ENCODE peak calls at places on chromosomes 3 and 15, in seven cellular contexts. W, V, Q, K, N, D and X are unnamed samples.

GRCh38 chr3:172461530-172462138 is 13.4 kb upstream of the GHSR start:
- DNase-seq in K (peak; percentile 33), D (no peak), N (no peak), V (peak; percentile 10), W (no peak), Q (peak; percentile 17), X (peak; percentile 28)

GRCh38 chr15:52100807-52101206 is 11.8 kb downstream of the BCL2L10 start:
- DNase-seq in W (peak; percentile 88), V (peak; percentile 94), K (peak; percentile 96), N (no peak), Q (peak; percentile 71), D (peak; percentile 56), X (peak; percentile 96)

GRCh38 chr3:188165596-188165995 is 11.6 kb downstream of the LPP start:
- DNase-seq in V (peak; percentile 19), Q (no peak), N (no peak), D (no peak), K (no peak), W (no peak), X (no peak)

GRCh38 chr3:13475871-13476590 is 4.1 kb upstream of the HDAC11 start:
- DNase-seq in D (no peak), K (no peak), W (no peak), V (no peak), N (no peak), Q (no peak), X (no peak)

GRCh38 chr15:46174122-46174521 is 539.3 kb downstream of the SQOR start:
- DNase-seq in K (no peak), N (no peak), D (no peak), Q (no peak), V (no peak), W (no peak), X (no peak)

GRCh38 chr15:38084289-38084688 is 149.8 kb downstream of the TMCO5A start:
- DNase-seq in W (no peak), D (no peak), Q (no peak), N (no peak), K (no peak), V (peak; percentile 48), X (peak; percentile 58)

GRCh38 chr15:34019369-34019990 is 19.5 kb downstream of the AVEN start:
- DNase-seq in W (no peak), N (no peak), D (no peak), K (no peak), V (peak; percentile 41), Q (no peak), X (no peak)

GRCh38 chr3:126507886-126508285 is 9.7 kb downstream of the UROC1 start:
- DNase-seq in K (no peak), V (no peak), W (peak; percentile 56), N (no peak), D (no peak), Q (no peak), X (no peak)

GRCh38 chr3:38649500-38650247 is at the start of gene SCN5A:
- DNase-seq in K (peak; percentile 16), W (peak; percentile 88), V (no peak), D (no peak), Q (no peak), N (peak; percentile 44), X (no peak)

GRCh38 chr3:196563721-196564225 is 4.6 kb downstream of the WDR53 start:
- DNase-seq in V (peak; percentile 34), D (no peak), K (no peak), W (no peak), N (no peak), Q (no peak), X (peak; percentile 40)

GRCh38 chr15:75107905-75108838 is 84.8 kb downstream of the PPCDC start:
- DNase-seq in Q (peak; percentile 39), D (no peak), V (peak; percentile 91), K (peak; percentile 91), W (peak; percentile 89), N (no peak), X (peak; percentile 90)

GRCh38 chr3:24454862-24455261 is 39.8 kb downstream of the THRB start:
- DNase-seq in Q (no peak), W (no peak), V (no peak), D (no peak), K (no peak), N (no peak), X (no peak)

GRCh38 chr3:131107637-131108433 is 81.2 kb downstream of the NEK11 start:
- DNase-seq in N (no peak), V (no peak), W (no peak), K (no peak), D (no peak), Q (no peak), X (peak; percentile 59)

GRCh38 chr3:143851331-143852017 is 3.2 kb upstream of the SLC9A9 start:
- DNase-seq in W (no peak), N (no peak), Q (no peak), K (no peak), D (no peak), V (no peak), X (no peak)

GRCh38 chr15:51718199-51718598 is 19.3 kb downstream of the LYSMD2 start:
- DNase-seq in N (peak; percentile 85), W (no peak), Q (no peak), D (no peak), K (no peak), V (no peak), X (no peak)

GRCh38 chr3:9817437-9817836 is 7.4 kb downstream of the TTLL3 start:
- DNase-seq in Q (no peak), W (no peak), D (no peak), N (no peak), K (no peak), V (no peak), X (no peak)

GRCh38 chr15:34753236-34753894 is 1.4 kb downstream of the GJD2 start:
- DNase-seq in K (peak; percentile 69), V (peak; percentile 71), Q (peak; percentile 40), W (no peak), D (no peak), N (no peak), X (peak; percentile 49)

GRCh38 chr15:91946914-91947313 is 93.4 kb downstream of the SLCO3A1 start:
- DNase-seq in V (no peak), W (no peak), K (no peak), D (no peak), N (no peak), Q (no peak), X (no peak)

GRCh38 chr15:91919014-91919534 is 65.6 kb downstream of the SLCO3A1 start:
- DNase-seq in V (no peak), D (no peak), Q (no peak), W (no peak), N (no peak), K (no peak), X (peak; percentile 18)

GRCh38 chr15:84151205-84151931 is 84.2 kb upstream of the GOLGA6L4 start:
- DNase-seq in Q (no peak), V (no peak), K (no peak), N (no peak), D (no peak), W (no peak), X (peak; percentile 9)

DNA sequence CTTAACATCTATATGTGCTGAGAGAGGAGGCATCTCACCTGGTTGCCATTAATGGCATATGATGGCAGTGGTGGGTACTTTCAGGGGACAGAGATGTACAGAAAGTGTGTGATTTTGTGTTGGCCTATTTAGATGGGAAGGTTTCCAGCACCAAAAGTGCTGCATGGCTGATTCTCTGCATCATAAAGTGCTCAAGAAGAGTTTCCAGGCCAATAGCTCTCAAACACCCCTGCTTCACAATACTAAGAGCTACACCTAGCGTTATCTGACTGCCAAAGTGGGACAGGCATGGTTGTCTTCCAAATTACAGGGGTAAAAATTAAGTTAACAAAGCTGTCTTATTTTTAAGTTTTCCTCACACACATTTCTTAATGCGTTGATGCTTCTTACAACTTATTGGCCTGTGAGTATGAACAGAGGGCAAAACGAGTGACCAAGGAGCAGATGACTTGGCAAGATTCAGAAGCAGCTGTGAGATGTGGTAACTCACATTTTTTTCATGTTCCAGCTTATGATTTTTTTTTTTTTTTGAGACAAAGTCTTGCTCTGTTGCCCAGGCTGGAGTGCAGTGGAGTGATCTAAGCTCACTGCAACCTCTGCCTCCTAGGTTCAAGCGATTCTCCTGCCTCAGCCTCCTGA is 41.4 kb upstream of the VEPH1 start:
- DNase-seq in K (peak; percentile 94), N (no peak), D (no peak), V (peak; percentile 74), Q (no peak), W (no peak), X (peak; percentile 49)
- TF ChIP-seq CTCF in K (no peak), N (no peak), D (no peak), V (no peak), Q (no peak), W (no peak), X (no peak)

GRCh38 chr15:100879046-100879445 is 585 bp upstream of the ALDH1A3 start:
- DNase-seq in K (no peak), W (no peak), Q (no peak), D (no peak), N (no peak), V (no peak), X (no peak)
- H3K4me3 ChIP-seq in K (peak overlapping the region; percentile 26), W (peak overlapping the region; percentile 43), Q (peak overlapping the region; percentile 45), D (no peak overlapping the region), N (peak overlapping the region; percentile 41), V (peak overlapping the region; percentile 63), X (peak overlapping the region; percentile 48)

DNA sequence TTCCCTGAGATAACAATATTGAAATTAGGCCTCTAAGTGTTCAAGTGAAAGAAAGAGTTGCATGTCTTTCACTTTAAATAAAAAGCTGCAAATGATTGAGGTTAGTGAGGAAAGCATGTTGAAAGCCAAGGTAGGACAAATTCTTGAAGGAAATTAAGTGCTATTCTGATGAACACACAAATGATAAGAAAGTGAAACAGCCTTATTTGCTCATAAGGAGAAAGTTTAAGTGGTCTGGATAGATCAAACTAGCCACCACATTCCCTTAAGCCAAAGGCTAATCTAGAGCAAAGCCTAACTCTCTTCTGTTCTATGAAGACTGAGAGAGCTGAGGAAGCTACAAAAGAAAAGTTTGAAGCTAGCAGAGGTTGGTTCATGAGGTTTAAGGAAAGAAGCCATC is 36.1 kb downstream of the CRTC3 start:
- DNase-seq in D (no peak), W (no peak), K (no peak), Q (no peak), V (no peak), N (no peak), X (no peak)
- TF ChIP-seq CTCF in D (no peak), W (no peak), K (no peak), Q (no peak), V (no peak), N (no peak), X (no peak)

GRCh38 chr3:11228041-11228440 is 44.2 kb upstream of the ATG7 start:
- DNase-seq in V (no peak), D (no peak), K (no peak), W (no peak), N (no peak), Q (no peak), X (no peak)

GRCh38 chr3:11221818-11222217 is 50.4 kb upstream of the ATG7 start:
- DNase-seq in V (no peak), N (no peak), W (no peak), K (no peak), D (no peak), Q (no peak), X (no peak)

GRCh38 chr3:11226042-11226370 is 46.2 kb upstream of the ATG7 start:
- DNase-seq in V (no peak), W (no peak), N (no peak), D (no peak), Q (no peak), K (no peak), X (no peak)

GRCh38 chr3:11224010-11224409 is 48.2 kb upstream of the ATG7 start:
- DNase-seq in N (no peak), W (no peak), K (no peak), D (no peak), Q (no peak), V (no peak), X (no peak)

DNA sequence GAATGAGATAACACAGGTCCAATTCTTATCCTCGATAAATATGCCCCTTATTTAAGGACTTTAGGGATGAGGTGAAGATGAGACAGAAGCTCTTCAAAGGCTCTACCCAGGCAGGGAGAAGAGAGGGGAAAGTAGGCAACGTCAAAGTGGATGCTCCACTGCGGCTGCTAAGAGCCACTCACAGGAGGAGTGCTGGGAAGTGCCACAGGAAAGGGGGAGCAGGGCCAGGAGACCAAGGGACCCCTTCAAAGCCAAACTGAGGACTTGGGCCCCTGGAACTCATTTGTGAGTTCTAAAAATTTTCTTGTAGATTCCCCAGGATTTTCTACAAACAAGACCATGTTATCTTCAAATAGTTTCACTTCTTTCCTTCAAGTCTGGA is 47.3 kb upstream of the ATG7 start:
- DNase-seq in K (no peak), W (no peak), N (no peak), D (no peak), Q (no peak), V (no peak), X (no peak)
- H3K4me3 ChIP-seq in K (no peak overlapping the region), W (peak overlapping the region; percentile 41), N (no peak overlapping the region), D (peak overlapping the region; percentile 4), Q (peak overlapping the region; percentile 23), V (no peak overlapping the region), X (peak overlapping the region; percentile 35)